ENCODE peak calls at places on chromosomes 4 and X, in five cellular contexts. U, I, L, J and G are unnamed samples.

GRCh38 chr4:133969202-133969873 is 232.3 kb downstream of the PABPC4L start:
- DNase-seq in L (peak), U (no peak), I (peak), J (peak), G (no peak)

GRCh38 chr4:138910914-138911336 is 104.7 kb upstream of the NOCT start:
- DNase-seq in I (peak), J (peak), L (peak), U (no peak), G (peak)

GRCh38 chr4:138892483-138893386 is 122.8 kb upstream of the NOCT start:
- DNase-seq in I (no peak), J (no peak), L (no peak), U (no peak), G (no peak)

GRCh38 chrX:101409043-101409442 is 1.0 kb downstream of the HNRNPH2 start:
- DNase-seq in L (peak), J (no peak), I (no peak), U (no peak), G (no peak)

GRCh38 chr4:81221303-81222081 is 6.5 kb upstream of the PRKG2 start:
- DNase-seq in I (no peak), L (no peak), U (no peak), J (no peak), G (no peak)

GRCh38 chrX:37010496-37010895 is 2.3 kb downstream of the FAM47C start:
- DNase-seq in U (no peak), I (no peak), L (no peak), J (no peak), G (no peak)

GRCh38 chr4:681736-682451 is 7.1 kb downstream of the SLC49A3 start:
- DNase-seq in L (peak), I (no peak), J (no peak), U (peak), G (no peak)

GRCh38 chrX:155056877-155057792 is 13.8 kb downstream of the CMC4 start:
- DNase-seq in L (peak), J (peak), I (peak), U (peak), G (peak)

GRCh38 chrX:34655496-34656258 is 1.4 kb downstream of the TMEM47 start:
- DNase-seq in L (no peak), J (peak), I (peak), U (no peak), G (no peak)

GRCh38 chrX:151180400-151180799 is 4.0 kb downstream of the GPR50 start:
- DNase-seq in U (no peak), J (no peak), L (no peak), I (no peak), G (no peak)

GRCh38 chr4:86452323-86452995 is 92.6 kb upstream of the MAPK10 start:
- DNase-seq in I (no peak), U (no peak), J (peak), L (no peak), G (no peak)

GRCh38 chrX:38111196-38111595 is 104.8 kb downstream of the SYTL5 start:
- DNase-seq in L (no peak), I (no peak), J (no peak), U (no peak), G (no peak)

GRCh38 chr4:48858130-48858529 is 27.2 kb downstream of the OCIAD1 start:
- DNase-seq in J (no peak), U (no peak), L (no peak), I (no peak), G (no peak)

GRCh38 chr4:72568959-72569718 is at the start of gene ADAMTS3:
- DNase-seq in U (no peak), L (peak), I (peak), J (peak), G (peak)

GRCh38 chrX:42783456-42783855 is 5.5 kb upstream of the PPP1R2C start:
- DNase-seq in L (no peak), U (no peak), I (no peak), J (no peak), G (no peak)

GRCh38 chr4:164700471-164700870 is 53.5 kb upstream of the SMIM31 start:
- DNase-seq in I (peak), U (no peak), L (no peak), J (no peak), G (no peak)

GRCh38 chr4:151678048-151678853 is 82.6 kb downstream of the GATB start:
- DNase-seq in I (no peak), U (no peak), L (no peak), J (no peak), G (no peak)

GRCh38 chr4:5497489-5497888 is 210.9 kb downstream of the EVC2 start:
- DNase-seq in J (no peak), U (no peak), L (no peak), I (no peak), G (no peak)

GRCh38 chrX:16695079-16695676 is 17.3 kb downstream of the CTPS2 start:
- DNase-seq in L (peak), J (peak), U (peak), I (peak), G (no peak)

GRCh38 chrX:70549429-70549828 is 104.8 kb downstream of the DLG3 start:
- DNase-seq in I (no peak), L (no peak), U (no peak), J (no peak), G (no peak)

GRCh38 chrX:150968862-150969720 is 14.0 kb upstream of the HMGB3 start:
- DNase-seq in I (no peak), L (no peak), J (no peak), U (no peak), G (no peak)

GRCh38 chr4:101597204-101597603 is 193.3 kb upstream of the BANK1 start:
- DNase-seq in I (no peak), U (no peak), J (no peak), L (no peak), G (no peak)

GRCh38 chr4:25970691-25971427 is 56.8 kb downstream of the SMIM20 start:
- DNase-seq in L (peak), U (no peak), J (no peak), I (no peak), G (no peak)

GRCh38 chr4:169745291-169745690 is 12.5 kb downstream of the HPF1 start:
- DNase-seq in U (no peak), L (no peak), J (peak), I (no peak), G (no peak)

GRCh38 chr4:7811536-7812190 is 128.0 kb downstream of the AFAP1 start:
- DNase-seq in L (peak), J (peak), U (no peak), I (no peak), G (peak)

GRCh38 chr4:84573335-84573734 is 9.6 kb upstream of the CDS1 start:
- DNase-seq in L (no peak), U (no peak), I (no peak), J (no peak), G (no peak)

GRCh38 chrX:15425024-15425423 is 40.8 kb upstream of the VEGFD start:
- DNase-seq in U (no peak), J (no peak), I (no peak), L (no peak), G (no peak)

GRCh38 chr4:148288448-148288847 is 153.8 kb downstream of the NR3C2 start:
- DNase-seq in I (peak), L (no peak), J (no peak), U (no peak), G (no peak)

GRCh38 chr4:128468485-128468989 is 180.9 kb upstream of the PGRMC2 start:
- DNase-seq in J (peak), U (no peak), I (no peak), L (peak), G (peak)

DNA sequence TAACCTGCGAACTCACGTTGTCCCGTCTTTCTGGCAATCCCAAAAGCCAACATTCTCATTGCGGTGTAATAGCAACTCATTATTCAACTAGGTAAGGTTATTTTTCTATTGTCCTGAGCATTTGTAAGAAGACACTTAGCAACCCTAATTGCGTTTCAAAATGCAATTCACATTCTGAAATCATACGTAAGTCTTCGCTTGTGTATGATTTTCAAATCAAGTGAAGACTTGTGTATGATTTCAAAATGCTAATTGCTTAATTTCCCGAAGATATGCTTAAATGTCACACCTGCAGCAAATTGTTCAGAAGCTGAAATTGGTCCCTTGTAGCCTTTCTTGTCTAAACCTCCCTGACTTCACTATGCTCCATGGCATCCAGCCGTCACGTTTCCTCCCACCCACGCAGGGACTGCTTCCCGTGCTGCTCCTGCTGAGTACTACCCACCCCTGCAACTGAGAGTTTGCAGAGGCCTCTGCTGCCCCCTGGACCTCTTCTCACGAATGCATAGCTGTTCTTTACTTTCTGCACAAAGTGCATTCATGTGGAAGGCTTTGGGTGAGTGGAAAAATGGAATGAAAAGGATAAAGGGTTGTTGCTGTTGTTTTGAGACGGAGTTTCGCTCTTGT is 40.8 kb upstream of the CLDN24 start:
- DNase-seq in J (no peak), U (no peak), L (no peak), I (no peak), G (no peak)
- TF ChIP-seq CTCF in J (peak), U (no peak), L (no peak), I (peak), G (no peak)

GRCh38 chrX:1248381-1249061 is 20.1 kb upstream of the CSF2RA start:
- DNase-seq in U (no peak), L (peak), I (peak), J (no peak), G (no peak)
- TF ChIP-seq CTCF in U (no peak), L (no peak), I (no peak), J (no peak), G (no peak)

DNA sequence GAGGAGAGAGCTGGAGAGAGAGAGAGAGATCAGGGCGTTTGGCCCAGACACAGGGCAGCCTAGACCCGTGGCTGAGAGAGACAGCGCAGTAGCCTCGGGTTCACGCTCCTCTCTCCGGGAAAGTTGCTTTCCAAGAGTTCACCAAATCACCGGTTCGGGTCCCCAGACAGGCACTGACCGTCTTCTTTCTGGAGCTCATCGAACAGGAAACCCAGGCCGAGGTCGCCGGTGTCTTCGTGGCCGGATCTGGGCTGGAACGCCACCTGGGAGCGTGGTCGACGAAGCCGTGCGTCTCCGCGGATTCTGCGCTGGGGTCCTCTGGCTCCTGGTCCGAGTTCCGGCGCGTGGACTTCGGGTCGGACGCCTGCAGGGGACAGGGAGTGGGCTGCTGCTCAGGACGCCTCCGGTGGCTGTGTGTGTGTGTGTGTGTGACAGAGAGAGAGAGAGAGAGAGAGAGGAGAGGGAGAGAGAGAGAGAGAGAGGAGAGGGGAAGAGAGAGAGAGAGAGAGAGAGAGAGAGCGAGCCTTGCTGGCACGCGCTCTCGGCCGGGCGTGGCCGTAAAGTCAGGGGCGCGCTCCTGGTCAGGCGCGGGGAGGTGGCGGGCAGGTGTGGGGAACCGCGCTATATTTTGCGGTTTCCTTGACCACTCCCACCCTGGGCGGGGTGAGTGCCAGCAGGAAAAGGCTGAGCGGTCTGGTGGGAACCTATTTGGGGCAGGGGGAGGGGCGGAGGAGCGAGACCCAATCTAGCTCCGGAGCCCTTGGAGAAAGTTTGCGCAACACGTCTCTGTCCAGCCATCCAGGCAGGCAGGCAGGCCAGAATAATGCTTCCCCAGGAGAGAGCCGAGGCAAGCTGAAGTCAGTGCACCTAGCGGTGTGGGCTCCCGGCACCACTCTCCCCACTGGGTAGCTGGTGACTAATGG is 62.1 kb downstream of the RHOXF2B start:
- DNase-seq in I (peak), J (no peak), L (peak), U (peak), G (no peak)
- TF ChIP-seq CTCF in I (no peak), J (no peak), L (no peak), U (no peak), G (no peak)

GRCh38 chr4:99088485-99089365 is at the start of gene ADH5:
- DNase-seq in J (peak), I (peak), L (peak), U (peak), G (peak)
- TF ChIP-seq CTCF in J (no peak), I (no peak), L (no peak), U (no peak), G (no peak)

GRCh38 chr4:66693694-66694093 is 851.6 kb downstream of the CENPC start:
- DNase-seq in J (no peak), U (no peak), I (peak), L (no peak), G (no peak)

GRCh38 chr4:66691101-66691500 is 854.2 kb downstream of the CENPC start:
- DNase-seq in U (no peak), J (no peak), I (no peak), L (no peak), G (no peak)

GRCh38 chr4:66687393-66687971 is 857.8 kb downstream of the CENPC start:
- DNase-seq in I (no peak), L (no peak), U (no peak), J (no peak), G (no peak)

DNA sequence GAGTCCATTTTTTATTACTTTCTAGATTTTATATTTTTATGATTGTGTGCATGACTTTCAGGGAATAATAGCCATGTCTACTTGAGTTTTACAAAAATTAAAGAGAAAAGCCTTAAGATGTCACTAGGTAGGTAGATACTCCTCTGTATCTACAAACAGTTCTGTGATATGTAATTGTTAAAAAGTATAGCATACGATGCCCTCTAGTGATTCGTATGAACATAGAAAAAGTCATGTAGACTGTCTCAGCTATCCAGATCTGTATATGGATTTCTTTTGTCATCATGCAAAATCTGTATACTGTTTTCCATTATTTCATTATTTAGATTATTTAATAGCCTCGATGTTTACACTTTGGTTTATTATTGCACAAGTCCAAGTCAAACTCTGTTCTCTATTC is 856.6 kb downstream of the CENPC start:
- DNase-seq in I (peak), U (no peak), J (peak), L (peak), G (no peak)
- TF ChIP-seq CTCF in I (peak), U (no peak), J (no peak), L (peak), G (peak)

GRCh38 chrX:68842781-68843581 is 14.2 kb downstream of the EFNB1 start:
- DNase-seq in L (no peak), U (no peak), I (no peak), J (peak), G (no peak)
- TF ChIP-seq CTCF in L (no peak), U (no peak), I (no peak), J (no peak), G (no peak)